ENCODE peak calls at places on chromosomes 7 and 10, in six cellular contexts. One of them, this sample, is unnamed.

GRCh38 chr10:29253096-29254029 is 35.5 kb upstream of the LYZL1 start:
- DNase-seq in endothelial cell of umbilical vein: no peak
- DNase-seq in esophagus squamous epithelium: no peak
- DNase-seq in heart left ventricle: no peak
- DNase-seq in prostate gland: no peak
- DNase-seq in IMR-90: no peak
- DNase-seq in this sample: no peak

GRCh38 chr7:106417273-106417902 is 132.6 kb upstream of the NAMPT start:
- DNase-seq in endothelial cell of umbilical vein: peak; percentile 25
- DNase-seq in esophagus squamous epithelium: no peak
- DNase-seq in heart left ventricle: no peak
- DNase-seq in prostate gland: no peak
- DNase-seq in IMR-90: peak; percentile 3
- DNase-seq in this sample: no peak

GRCh38 chr10:108184129-108184528 is 1019.6 kb upstream of the SORCS1 start:
- DNase-seq in endothelial cell of umbilical vein: no peak
- DNase-seq in esophagus squamous epithelium: no peak
- DNase-seq in heart left ventricle: no peak
- DNase-seq in prostate gland: no peak
- DNase-seq in IMR-90: no peak
- DNase-seq in this sample: no peak

GRCh38 chr10:100942229-100942628 is 27.1 kb upstream of the SEMA4G start:
- DNase-seq in endothelial cell of umbilical vein: no peak
- DNase-seq in esophagus squamous epithelium: no peak
- DNase-seq in heart left ventricle: no peak
- DNase-seq in prostate gland: no peak
- DNase-seq in IMR-90: no peak
- DNase-seq in this sample: no peak

GRCh38 chr10:100793055-100793454 is 47.7 kb downstream of the PAX2 start:
- DNase-seq in endothelial cell of umbilical vein: no peak
- DNase-seq in esophagus squamous epithelium: no peak
- DNase-seq in heart left ventricle: no peak
- DNase-seq in prostate gland: no peak
- DNase-seq in IMR-90: no peak
- DNase-seq in this sample: no peak

GRCh38 chr7:23024454-23024853 is 10.5 kb upstream of the HYCC1 start:
- DNase-seq in endothelial cell of umbilical vein: no peak
- DNase-seq in esophagus squamous epithelium: no peak
- DNase-seq in heart left ventricle: no peak
- DNase-seq in prostate gland: no peak
- DNase-seq in IMR-90: no peak
- DNase-seq in this sample: no peak

GRCh38 chr7:83119496-83119895 is 43.2 kb downstream of the PCLO start:
- DNase-seq in endothelial cell of umbilical vein: no peak
- DNase-seq in esophagus squamous epithelium: no peak
- DNase-seq in heart left ventricle: no peak
- DNase-seq in prostate gland: no peak
- DNase-seq in IMR-90: no peak
- DNase-seq in this sample: no peak

GRCh38 chr7:45937301-45937700 is 16.2 kb upstream of the IGFBP3 start:
- DNase-seq in endothelial cell of umbilical vein: no peak
- DNase-seq in esophagus squamous epithelium: no peak
- DNase-seq in heart left ventricle: no peak
- DNase-seq in prostate gland: no peak
- DNase-seq in IMR-90: no peak
- DNase-seq in this sample: no peak

GRCh38 chr7:44634839-44635591 is 28.6 kb downstream of the OGDH start:
- DNase-seq in endothelial cell of umbilical vein: peak; percentile 62
- DNase-seq in esophagus squamous epithelium: no peak
- DNase-seq in heart left ventricle: peak; percentile 66
- DNase-seq in prostate gland: no peak
- DNase-seq in IMR-90: no peak
- DNase-seq in this sample: no peak

DNA sequence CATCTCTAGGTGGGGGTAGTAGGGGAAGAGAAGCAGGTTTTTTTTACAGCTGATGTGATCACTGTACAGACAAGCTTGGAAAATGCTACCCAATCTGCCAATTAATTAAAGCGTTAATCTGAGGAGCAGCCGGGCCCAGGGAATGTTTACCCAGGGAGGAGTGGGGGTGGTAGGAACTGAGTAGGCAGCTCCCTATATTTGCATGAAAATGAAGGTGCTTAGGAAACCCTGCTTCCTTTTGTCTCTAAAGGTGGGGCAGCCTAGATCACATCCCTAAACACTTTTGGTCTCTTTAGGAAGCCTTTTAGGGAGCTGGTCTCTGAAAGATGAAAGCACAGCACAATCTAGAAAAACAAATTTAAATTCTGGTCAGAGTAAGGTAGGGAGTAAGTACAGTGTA is 53.0 kb upstream of the NFKB2 start:
- DNase-seq in endothelial cell of umbilical vein: peak; percentile 9
- DNase-seq in esophagus squamous epithelium: no peak
- DNase-seq in heart left ventricle: no peak
- DNase-seq in prostate gland: no peak
- DNase-seq in IMR-90: peak; percentile 4
- DNase-seq in this sample: no peak
- H3K4me3 ChIP-seq in endothelial cell of umbilical vein: no peak overlapping the region
- H3K4me3 ChIP-seq in esophagus squamous epithelium: no peak overlapping the region
- H3K4me3 ChIP-seq in heart left ventricle: no peak overlapping the region
- H3K4me3 ChIP-seq in prostate gland: no peak overlapping the region
- H3K4me3 ChIP-seq in IMR-90: no peak overlapping the region
- H3K4me3 ChIP-seq in this sample: no peak overlapping the region

GRCh38 chr10:49532461-49532860 is 6.5 kb downstream of the ERCC6 start:
- DNase-seq in endothelial cell of umbilical vein: no peak
- DNase-seq in esophagus squamous epithelium: no peak
- DNase-seq in heart left ventricle: no peak
- DNase-seq in prostate gland: no peak
- DNase-seq in IMR-90: no peak
- DNase-seq in this sample: no peak
- TF ChIP-seq POLR2A in endothelial cell of umbilical vein: no peak
- TF ChIP-seq POLR2A in esophagus squamous epithelium: no peak
- TF ChIP-seq POLR2A in heart left ventricle: no peak
- TF ChIP-seq POLR2A in prostate gland: no peak
- TF ChIP-seq POLR2A in IMR-90: no peak
- TF ChIP-seq POLR2A in this sample: no peak

GRCh38 chr7:155860840-155861479 is 48.7 kb upstream of the SHH start:
- DNase-seq in endothelial cell of umbilical vein: no peak
- DNase-seq in esophagus squamous epithelium: no peak
- DNase-seq in heart left ventricle: no peak
- DNase-seq in prostate gland: peak; percentile 20
- DNase-seq in IMR-90: peak; percentile 64
- DNase-seq in this sample: no peak

GRCh38 chr7:155861480-155861868 is 49.2 kb upstream of the SHH start:
- DNase-seq in endothelial cell of umbilical vein: no peak
- DNase-seq in esophagus squamous epithelium: no peak
- DNase-seq in heart left ventricle: no peak
- DNase-seq in prostate gland: no peak
- DNase-seq in IMR-90: no peak
- DNase-seq in this sample: peak; percentile 32

GRCh38 chr7:155862088-155862487 is 49.8 kb upstream of the SHH start:
- DNase-seq in endothelial cell of umbilical vein: no peak
- DNase-seq in esophagus squamous epithelium: no peak
- DNase-seq in heart left ventricle: no peak
- DNase-seq in prostate gland: no peak
- DNase-seq in IMR-90: no peak
- DNase-seq in this sample: no peak

GRCh38 chr7:155863721-155864151 is 51.5 kb upstream of the SHH start:
- DNase-seq in endothelial cell of umbilical vein: no peak
- DNase-seq in esophagus squamous epithelium: no peak
- DNase-seq in heart left ventricle: peak; percentile 0
- DNase-seq in prostate gland: no peak
- DNase-seq in IMR-90: no peak
- DNase-seq in this sample: no peak

GRCh38 chr7:155862516-155863257 is 50.4 kb upstream of the SHH start:
- DNase-seq in endothelial cell of umbilical vein: no peak
- DNase-seq in esophagus squamous epithelium: no peak
- DNase-seq in heart left ventricle: no peak
- DNase-seq in prostate gland: no peak
- DNase-seq in IMR-90: no peak
- DNase-seq in this sample: peak; percentile 78
- TF ChIP-seq CTCF in endothelial cell of umbilical vein: peak; percentile 6
- TF ChIP-seq CTCF in esophagus squamous epithelium: no peak
- TF ChIP-seq CTCF in heart left ventricle: no peak
- TF ChIP-seq CTCF in prostate gland: peak; percentile 12
- TF ChIP-seq CTCF in IMR-90: no peak
- TF ChIP-seq CTCF in this sample: no peak

GRCh38 chr10:52314822-52315552 is 906 bp downstream of the DKK1 start:
- DNase-seq in endothelial cell of umbilical vein: no peak
- DNase-seq in esophagus squamous epithelium: no peak
- DNase-seq in heart left ventricle: no peak
- DNase-seq in prostate gland: no peak
- DNase-seq in IMR-90: peak; percentile 41
- DNase-seq in this sample: no peak
- H3K4me3 ChIP-seq in endothelial cell of umbilical vein: peak overlapping the region; percentile 90
- H3K4me3 ChIP-seq in esophagus squamous epithelium: peak overlapping the region; percentile 53
- H3K4me3 ChIP-seq in heart left ventricle: peak overlapping the region; percentile 47
- H3K4me3 ChIP-seq in prostate gland: peak overlapping the region; percentile 30
- H3K4me3 ChIP-seq in IMR-90: peak overlapping the region; percentile 81
- H3K4me3 ChIP-seq in this sample: peak overlapping the region; percentile 31